ENCODE peak calls at places on chromosomes 1 and 21, in six cellular contexts. One of them, this sample, is unnamed.

GRCh38 chr1:8337776-8338525 is 20.0 kb downstream of the SLC45A1 start:
- DNase-seq in tibial artery: no peak
- DNase-seq in left ventricle myocardium inferior: no peak
- DNase-seq in mesenchymal stem cell: no peak
- DNase-seq in body of pancreas: no peak
- DNase-seq in upper lobe of right lung: no peak
- DNase-seq in this sample: no peak

GRCh38 chr1:108079550-108079949 is 114.6 kb upstream of the VAV3 start:
- DNase-seq in tibial artery: no peak
- DNase-seq in left ventricle myocardium inferior: no peak
- DNase-seq in mesenchymal stem cell: no peak
- DNase-seq in upper lobe of right lung: no peak
- DNase-seq in body of pancreas: no peak
- DNase-seq in this sample: no peak

GRCh38 chr1:94299627-94300552 is 62.5 kb upstream of the ARHGAP29 start:
- DNase-seq in left ventricle myocardium inferior: no peak
- DNase-seq in mesenchymal stem cell: peak; percentile 66
- DNase-seq in tibial artery: no peak
- DNase-seq in body of pancreas: no peak
- DNase-seq in upper lobe of right lung: no peak
- DNase-seq in this sample: no peak

GRCh38 chr21:41803316-41803715 is 36.5 kb upstream of the RIPK4 start:
- DNase-seq in body of pancreas: no peak
- DNase-seq in left ventricle myocardium inferior: no peak
- DNase-seq in upper lobe of right lung: no peak
- DNase-seq in mesenchymal stem cell: no peak
- DNase-seq in tibial artery: no peak
- DNase-seq in this sample: no peak

GRCh38 chr1:206469933-206470691 is at the start of gene IKBKE:
- DNase-seq in body of pancreas: peak; percentile 68
- DNase-seq in mesenchymal stem cell: peak; percentile 86
- DNase-seq in tibial artery: peak; percentile 65
- DNase-seq in upper lobe of right lung: peak; percentile 74
- DNase-seq in left ventricle myocardium inferior: no peak
- DNase-seq in this sample: peak; percentile 28

GRCh38 chr1:220514256-220514655 is 13.7 kb upstream of the MARK1 start:
- DNase-seq in upper lobe of right lung: no peak
- DNase-seq in left ventricle myocardium inferior: no peak
- DNase-seq in tibial artery: no peak
- DNase-seq in body of pancreas: no peak
- DNase-seq in mesenchymal stem cell: no peak
- DNase-seq in this sample: no peak

GRCh38 chr1:165851034-165851658 is 23.7 kb downstream of the UCK2 start:
- DNase-seq in tibial artery: no peak
- DNase-seq in upper lobe of right lung: no peak
- DNase-seq in mesenchymal stem cell: peak; percentile 41
- DNase-seq in left ventricle myocardium inferior: no peak
- DNase-seq in body of pancreas: no peak
- DNase-seq in this sample: no peak

GRCh38 chr1:72137665-72138064 is 144.7 kb downstream of the NEGR1 start:
- DNase-seq in tibial artery: no peak
- DNase-seq in mesenchymal stem cell: no peak
- DNase-seq in body of pancreas: no peak
- DNase-seq in left ventricle myocardium inferior: no peak
- DNase-seq in upper lobe of right lung: no peak
- DNase-seq in this sample: no peak

GRCh38 chr21:24649691-24650090 is 957.6 kb downstream of the MRPL39 start:
- DNase-seq in upper lobe of right lung: no peak
- DNase-seq in left ventricle myocardium inferior: no peak
- DNase-seq in tibial artery: no peak
- DNase-seq in mesenchymal stem cell: no peak
- DNase-seq in body of pancreas: no peak
- DNase-seq in this sample: no peak

GRCh38 chr1:156690673-156691032 is 13.4 kb upstream of the NES start:
- DNase-seq in left ventricle myocardium inferior: no peak
- DNase-seq in mesenchymal stem cell: no peak
- DNase-seq in tibial artery: no peak
- DNase-seq in body of pancreas: no peak
- DNase-seq in upper lobe of right lung: no peak
- DNase-seq in this sample: no peak

GRCh38 chr21:42818328-42818749 is 61.0 kb downstream of the WDR4 start:
- DNase-seq in left ventricle myocardium inferior: peak; percentile 63
- DNase-seq in mesenchymal stem cell: peak; percentile 55
- DNase-seq in body of pancreas: peak; percentile 66
- DNase-seq in upper lobe of right lung: peak; percentile 81
- DNase-seq in tibial artery: peak; percentile 58
- DNase-seq in this sample: peak; percentile 66

GRCh38 chr1:31414692-31415370 is 1.8 kb downstream of the SERINC2 start:
- DNase-seq in upper lobe of right lung: no peak
- DNase-seq in mesenchymal stem cell: no peak
- DNase-seq in tibial artery: no peak
- DNase-seq in left ventricle myocardium inferior: no peak
- DNase-seq in body of pancreas: peak; percentile 53
- DNase-seq in this sample: no peak

GRCh38 chr1:31412732-31413404 is at the start of gene SERINC2:
- DNase-seq in left ventricle myocardium inferior: no peak
- DNase-seq in tibial artery: no peak
- DNase-seq in mesenchymal stem cell: no peak
- DNase-seq in body of pancreas: peak; percentile 71
- DNase-seq in upper lobe of right lung: peak; percentile 81
- DNase-seq in this sample: peak; percentile 39

GRCh38 chr1:31415658-31416057 is 2.6 kb downstream of the SERINC2 start:
- DNase-seq in upper lobe of right lung: no peak
- DNase-seq in left ventricle myocardium inferior: no peak
- DNase-seq in body of pancreas: no peak
- DNase-seq in tibial artery: no peak
- DNase-seq in mesenchymal stem cell: no peak
- DNase-seq in this sample: no peak

GRCh38 chr1:31412205-31412604 is 808 bp upstream of the SERINC2 start:
- DNase-seq in body of pancreas: no peak
- DNase-seq in upper lobe of right lung: no peak
- DNase-seq in tibial artery: no peak
- DNase-seq in mesenchymal stem cell: no peak
- DNase-seq in left ventricle myocardium inferior: no peak
- DNase-seq in this sample: no peak

DNA sequence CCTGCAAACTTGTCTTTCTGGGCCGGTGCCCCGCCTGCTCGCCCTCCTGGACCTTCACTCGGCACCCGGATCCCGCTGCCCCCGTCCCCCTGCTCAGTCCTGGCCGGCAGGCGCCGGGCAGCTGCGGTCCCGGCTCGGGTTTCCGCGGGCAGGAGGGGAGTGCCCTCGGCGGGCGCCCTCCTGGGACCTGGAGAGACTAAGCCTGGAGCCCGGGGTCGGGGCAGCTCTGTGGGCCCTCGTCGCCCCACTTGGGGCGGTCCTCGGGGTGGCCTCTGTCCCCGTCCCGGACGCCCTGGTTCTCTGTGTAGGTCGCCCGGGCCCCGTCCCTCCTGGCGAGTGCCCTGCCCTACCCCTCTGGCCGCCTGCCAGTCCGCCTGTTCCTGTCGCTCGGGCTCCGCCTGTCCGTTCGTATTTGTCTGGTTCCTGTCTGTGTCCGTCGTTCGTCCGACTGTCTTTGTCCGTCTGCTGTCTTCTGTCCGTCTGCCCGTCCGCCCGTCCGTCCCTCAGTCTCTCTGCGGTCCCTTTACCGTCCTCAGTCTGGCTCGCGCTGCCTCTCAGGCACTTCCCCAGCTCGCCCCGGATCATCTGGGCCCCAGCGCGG is 492 bp downstream of the SERINC2 start:
- DNase-seq in left ventricle myocardium inferior: peak; percentile 82
- DNase-seq in tibial artery: peak; percentile 77
- DNase-seq in body of pancreas: peak; percentile 90
- DNase-seq in mesenchymal stem cell: peak; percentile 59
- DNase-seq in upper lobe of right lung: peak; percentile 93
- DNase-seq in this sample: peak; percentile 80
- H3K27me3 ChIP-seq in left ventricle myocardium inferior: peaks cover 76% of the 10 kb centered on the region
- H3K27me3 ChIP-seq in tibial artery: no peaks in the 10 kb centered on the region
- H3K27me3 ChIP-seq in body of pancreas: no peaks in the 10 kb centered on the region
- H3K27me3 ChIP-seq in mesenchymal stem cell: peaks cover 26% of the 10 kb centered on the region
- H3K27me3 ChIP-seq in upper lobe of right lung: peaks cover 13% of the 10 kb centered on the region
- H3K27me3 ChIP-seq in this sample: no peaks in the 10 kb centered on the region

GRCh38 chr21:44959376-44960091 is 19.7 kb downstream of the SLX9 start:
- DNase-seq in body of pancreas: no peak
- DNase-seq in tibial artery: no peak
- DNase-seq in left ventricle myocardium inferior: peak; percentile 16
- DNase-seq in mesenchymal stem cell: no peak
- DNase-seq in upper lobe of right lung: no peak
- DNase-seq in this sample: no peak
- H3K4me1 ChIP-seq in body of pancreas: no peaks in the 10 kb centered on the region
- H3K4me1 ChIP-seq in tibial artery: peaks cover 83% of the 10 kb centered on the region
- H3K4me1 ChIP-seq in left ventricle myocardium inferior: peaks cover 93% of the 10 kb centered on the region
- H3K4me1 ChIP-seq in mesenchymal stem cell: peaks cover 60% of the 10 kb centered on the region
- H3K4me1 ChIP-seq in upper lobe of right lung: peaks cover 29% of the 10 kb centered on the region
- H3K4me1 ChIP-seq in this sample: no peaks in the 10 kb centered on the region

GRCh38 chr1:118459871-118460270 is 274.8 kb upstream of the SPAG17 start:
- DNase-seq in tibial artery: no peak
- DNase-seq in upper lobe of right lung: no peak
- DNase-seq in left ventricle myocardium inferior: no peak
- DNase-seq in mesenchymal stem cell: no peak
- DNase-seq in body of pancreas: no peak
- DNase-seq in this sample: no peak

GRCh38 chr1:118461154-118461553 is 276.1 kb upstream of the SPAG17 start:
- DNase-seq in left ventricle myocardium inferior: no peak
- DNase-seq in body of pancreas: no peak
- DNase-seq in mesenchymal stem cell: no peak
- DNase-seq in upper lobe of right lung: no peak
- DNase-seq in tibial artery: no peak
- DNase-seq in this sample: no peak
- H3K9me3 ChIP-seq in left ventricle myocardium inferior: peaks cover 61% of the 10 kb centered on the region
- H3K9me3 ChIP-seq in body of pancreas: no peaks in the 10 kb centered on the region
- H3K9me3 ChIP-seq in mesenchymal stem cell: peaks cover 23% of the 10 kb centered on the region
- H3K9me3 ChIP-seq in upper lobe of right lung: no peaks in the 10 kb centered on the region
- H3K9me3 ChIP-seq in tibial artery: no peaks in the 10 kb centered on the region
- H3K9me3 ChIP-seq in this sample: no peaks in the 10 kb centered on the region

GRCh38 chr1:4048921-4049320 is 148.8 kb upstream of the C1orf174 start:
- DNase-seq in body of pancreas: no peak
- DNase-seq in mesenchymal stem cell: no peak
- DNase-seq in tibial artery: no peak
- DNase-seq in left ventricle myocardium inferior: no peak
- DNase-seq in upper lobe of right lung: no peak
- DNase-seq in this sample: no peak
- H3K27me3 ChIP-seq in body of pancreas: no peaks in the 10 kb centered on the region
- H3K27me3 ChIP-seq in mesenchymal stem cell: no peaks in the 10 kb centered on the region
- H3K27me3 ChIP-seq in tibial artery: no peaks in the 10 kb centered on the region
- H3K27me3 ChIP-seq in left ventricle myocardium inferior: peaks cover 77% of the 10 kb centered on the region
- H3K27me3 ChIP-seq in upper lobe of right lung: peaks cover 21% of the 10 kb centered on the region
- H3K27me3 ChIP-seq in this sample: peaks cover 2% of the 10 kb centered on the region

DNA sequence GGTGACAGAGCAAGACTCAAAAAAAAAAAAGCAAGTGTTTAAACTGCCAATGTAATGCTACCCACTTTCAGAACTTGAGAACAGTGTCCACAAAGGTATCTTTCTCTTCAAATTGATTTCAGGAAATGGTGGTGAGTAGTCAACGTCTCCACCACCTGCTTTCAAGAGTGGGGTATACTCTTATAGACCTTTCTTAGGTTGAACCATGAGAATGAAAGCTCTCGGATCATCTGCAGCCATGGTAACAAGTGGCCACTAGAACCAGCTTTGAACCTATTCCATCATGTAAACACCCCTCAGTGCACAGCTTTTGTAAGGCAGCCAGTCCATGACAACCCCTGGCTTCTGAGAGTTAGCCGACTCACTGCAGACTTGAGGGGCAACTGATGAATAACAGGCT is 107.4 kb downstream of the NTPCR start:
- DNase-seq in mesenchymal stem cell: no peak
- DNase-seq in tibial artery: no peak
- DNase-seq in left ventricle myocardium inferior: no peak
- DNase-seq in upper lobe of right lung: no peak
- DNase-seq in body of pancreas: no peak
- DNase-seq in this sample: no peak
- H3K4me1 ChIP-seq in mesenchymal stem cell: peaks cover 4% of the 10 kb centered on the region
- H3K4me1 ChIP-seq in tibial artery: no peaks in the 10 kb centered on the region
- H3K4me1 ChIP-seq in left ventricle myocardium inferior: peaks cover 6% of the 10 kb centered on the region
- H3K4me1 ChIP-seq in upper lobe of right lung: no peaks in the 10 kb centered on the region
- H3K4me1 ChIP-seq in body of pancreas: no peaks in the 10 kb centered on the region
- H3K4me1 ChIP-seq in this sample: no peaks in the 10 kb centered on the region